ENCODE peak calls at places on chromosomes 11 and 22, in eight cellular contexts. One of them, this sample, is unnamed.

GRCh38 chr11:113991718-113992458 is 17.0 kb downstream of the HTR3A start:
- DNase-seq in tibial artery: no peak
- DNase-seq in left lung: no peak
- DNase-seq in BJ: no peak
- DNase-seq in AG09319: no peak
- DNase-seq in K562: no peak
- DNase-seq in fibroblast of lung: no peak
- DNase-seq in mesothelial cell of epicardium: no peak
- DNase-seq in this sample: no peak

GRCh38 chr11:34909955-34910354 is 6.2 kb downstream of the APIP start:
- DNase-seq in tibial artery: no peak
- DNase-seq in left lung: no peak
- DNase-seq in BJ: no peak
- DNase-seq in AG09319: no peak
- DNase-seq in K562: no peak
- DNase-seq in fibroblast of lung: no peak
- DNase-seq in mesothelial cell of epicardium: no peak
- DNase-seq in this sample: peak; percentile 81

GRCh38 chr11:24234822-24235508 is 261.9 kb upstream of the LUZP2 start:
- DNase-seq in tibial artery: no peak
- DNase-seq in left lung: peak; percentile 73
- DNase-seq in BJ: no peak
- DNase-seq in AG09319: no peak
- DNase-seq in K562: no peak
- DNase-seq in fibroblast of lung: peak; percentile 59
- DNase-seq in mesothelial cell of epicardium: no peak
- DNase-seq in this sample: no peak

GRCh38 chr11:85974126-85974525 is 94.8 kb downstream of the PICALM start:
- DNase-seq in tibial artery: no peak
- DNase-seq in left lung: no peak
- DNase-seq in BJ: no peak
- DNase-seq in AG09319: no peak
- DNase-seq in K562: no peak
- DNase-seq in fibroblast of lung: peak; percentile 20
- DNase-seq in mesothelial cell of epicardium: no peak
- DNase-seq in this sample: no peak

GRCh38 chr11:76347391-76347790 is 33.5 kb downstream of the THAP12 start:
- DNase-seq in tibial artery: no peak
- DNase-seq in left lung: no peak
- DNase-seq in BJ: no peak
- DNase-seq in AG09319: no peak
- DNase-seq in K562: no peak
- DNase-seq in fibroblast of lung: peak; percentile 44
- DNase-seq in mesothelial cell of epicardium: no peak
- DNase-seq in this sample: no peak

GRCh38 chr11:270451-271208 is 7.6 kb upstream of the NLRP6 start:
- DNase-seq in tibial artery: no peak
- DNase-seq in left lung: no peak
- DNase-seq in BJ: no peak
- DNase-seq in AG09319: no peak
- DNase-seq in K562: no peak
- DNase-seq in fibroblast of lung: no peak
- DNase-seq in mesothelial cell of epicardium: no peak
- DNase-seq in this sample: no peak

GRCh38 chr11:2466069-2466801 is 21.4 kb downstream of the KCNQ1 start:
- DNase-seq in tibial artery: no peak
- DNase-seq in left lung: no peak
- DNase-seq in BJ: no peak
- DNase-seq in AG09319: no peak
- DNase-seq in K562: no peak
- DNase-seq in fibroblast of lung: no peak
- DNase-seq in mesothelial cell of epicardium: no peak
- DNase-seq in this sample: no peak

GRCh38 chr11:101442171-101442570 is 141.6 kb downstream of the TRPC6 start:
- DNase-seq in tibial artery: no peak
- DNase-seq in left lung: no peak
- DNase-seq in BJ: peak; percentile 32
- DNase-seq in AG09319: no peak
- DNase-seq in K562: no peak
- DNase-seq in fibroblast of lung: peak; percentile 85
- DNase-seq in mesothelial cell of epicardium: no peak
- DNase-seq in this sample: no peak

GRCh38 chr11:3014314-3014938 is 22.3 kb upstream of the NAP1L4 start:
- DNase-seq in tibial artery: no peak
- DNase-seq in left lung: no peak
- DNase-seq in BJ: no peak
- DNase-seq in AG09319: no peak
- DNase-seq in K562: no peak
- DNase-seq in fibroblast of lung: no peak
- DNase-seq in mesothelial cell of epicardium: no peak
- DNase-seq in this sample: no peak

GRCh38 chr22:50735739-50736030 is 2.3 kb upstream of the ACR start:
- DNase-seq in tibial artery: no peak
- DNase-seq in left lung: no peak
- DNase-seq in BJ: no peak
- DNase-seq in AG09319: no peak
- DNase-seq in K562: no peak
- DNase-seq in fibroblast of lung: no peak
- DNase-seq in mesothelial cell of epicardium: no peak
- DNase-seq in this sample: no peak

GRCh38 chr11:772429-773390 is 4.6 kb downstream of the GATD1 start:
- DNase-seq in tibial artery: no peak
- DNase-seq in left lung: no peak
- DNase-seq in BJ: no peak
- DNase-seq in AG09319: no peak
- DNase-seq in K562: no peak
- DNase-seq in fibroblast of lung: no peak
- DNase-seq in mesothelial cell of epicardium: no peak
- DNase-seq in this sample: no peak

GRCh38 chr11:2795491-2795991 is 90.0 kb downstream of the CDKN1C start:
- DNase-seq in tibial artery: peak; percentile 16
- DNase-seq in left lung: peak; percentile 66
- DNase-seq in BJ: no peak
- DNase-seq in AG09319: no peak
- DNase-seq in K562: no peak
- DNase-seq in fibroblast of lung: no peak
- DNase-seq in mesothelial cell of epicardium: peak; percentile 31
- DNase-seq in this sample: no peak

GRCh38 chr11:2168286-2169000 is 3.2 kb downstream of the TH start:
- DNase-seq in tibial artery: no peak
- DNase-seq in left lung: no peak
- DNase-seq in BJ: no peak
- DNase-seq in AG09319: no peak
- DNase-seq in K562: no peak
- DNase-seq in fibroblast of lung: no peak
- DNase-seq in mesothelial cell of epicardium: no peak
- DNase-seq in this sample: no peak

GRCh38 chr22:29477919-29478318 is 2.1 kb upstream of the NEFH start:
- DNase-seq in tibial artery: no peak
- DNase-seq in left lung: no peak
- DNase-seq in BJ: no peak
- DNase-seq in AG09319: no peak
- DNase-seq in K562: peak; percentile 34
- DNase-seq in fibroblast of lung: no peak
- DNase-seq in mesothelial cell of epicardium: no peak
- DNase-seq in this sample: no peak

GRCh38 chr11:76674517-76675400 is 4.2 kb upstream of the LRRC32 start:
- DNase-seq in tibial artery: no peak
- DNase-seq in left lung: peak; percentile 22
- DNase-seq in BJ: no peak
- DNase-seq in AG09319: no peak
- DNase-seq in K562: no peak
- DNase-seq in fibroblast of lung: no peak
- DNase-seq in mesothelial cell of epicardium: no peak
- DNase-seq in this sample: no peak

GRCh38 chr11:64516226-64516625 is 74.8 kb upstream of the SLC22A12 start:
- DNase-seq in tibial artery: no peak
- DNase-seq in left lung: peak; percentile 10
- DNase-seq in BJ: no peak
- DNase-seq in AG09319: no peak
- DNase-seq in K562: peak; percentile 34
- DNase-seq in fibroblast of lung: no peak
- DNase-seq in mesothelial cell of epicardium: no peak
- DNase-seq in this sample: peak; percentile 32
- TF ChIP-seq CTCF in tibial artery: no peak
- TF ChIP-seq CTCF in left lung: no peak
- TF ChIP-seq CTCF in BJ: no peak
- TF ChIP-seq CTCF in AG09319: no peak
- TF ChIP-seq CTCF in K562: peak; percentile 57
- TF ChIP-seq CTCF in fibroblast of lung: no peak
- TF ChIP-seq CTCF in mesothelial cell of epicardium: no peak
- TF ChIP-seq CTCF in this sample: peak; percentile 28

GRCh38 chr22:20188567-20188877 is 37.7 kb upstream of the CCDC188 start:
- DNase-seq in tibial artery: no peak
- DNase-seq in left lung: no peak
- DNase-seq in BJ: no peak
- DNase-seq in AG09319: no peak
- DNase-seq in K562: no peak
- DNase-seq in fibroblast of lung: no peak
- DNase-seq in mesothelial cell of epicardium: no peak
- DNase-seq in this sample: no peak

GRCh38 chr22:20187777-20188566 is 37.1 kb upstream of the CCDC188 start:
- DNase-seq in tibial artery: no peak
- DNase-seq in left lung: no peak
- DNase-seq in BJ: no peak
- DNase-seq in AG09319: no peak
- DNase-seq in K562: no peak
- DNase-seq in fibroblast of lung: no peak
- DNase-seq in mesothelial cell of epicardium: no peak
- DNase-seq in this sample: no peak

GRCh38 chr22:20186183-20186870 is 35.5 kb upstream of the CCDC188 start:
- DNase-seq in tibial artery: no peak
- DNase-seq in left lung: no peak
- DNase-seq in BJ: no peak
- DNase-seq in AG09319: no peak
- DNase-seq in K562: peak; percentile 86
- DNase-seq in fibroblast of lung: no peak
- DNase-seq in mesothelial cell of epicardium: no peak
- DNase-seq in this sample: no peak

GRCh38 chr22:20185750-20186149 is 34.9 kb upstream of the CCDC188 start:
- DNase-seq in tibial artery: no peak
- DNase-seq in left lung: no peak
- DNase-seq in BJ: no peak
- DNase-seq in AG09319: no peak
- DNase-seq in K562: no peak
- DNase-seq in fibroblast of lung: no peak
- DNase-seq in mesothelial cell of epicardium: no peak
- DNase-seq in this sample: no peak

DNA sequence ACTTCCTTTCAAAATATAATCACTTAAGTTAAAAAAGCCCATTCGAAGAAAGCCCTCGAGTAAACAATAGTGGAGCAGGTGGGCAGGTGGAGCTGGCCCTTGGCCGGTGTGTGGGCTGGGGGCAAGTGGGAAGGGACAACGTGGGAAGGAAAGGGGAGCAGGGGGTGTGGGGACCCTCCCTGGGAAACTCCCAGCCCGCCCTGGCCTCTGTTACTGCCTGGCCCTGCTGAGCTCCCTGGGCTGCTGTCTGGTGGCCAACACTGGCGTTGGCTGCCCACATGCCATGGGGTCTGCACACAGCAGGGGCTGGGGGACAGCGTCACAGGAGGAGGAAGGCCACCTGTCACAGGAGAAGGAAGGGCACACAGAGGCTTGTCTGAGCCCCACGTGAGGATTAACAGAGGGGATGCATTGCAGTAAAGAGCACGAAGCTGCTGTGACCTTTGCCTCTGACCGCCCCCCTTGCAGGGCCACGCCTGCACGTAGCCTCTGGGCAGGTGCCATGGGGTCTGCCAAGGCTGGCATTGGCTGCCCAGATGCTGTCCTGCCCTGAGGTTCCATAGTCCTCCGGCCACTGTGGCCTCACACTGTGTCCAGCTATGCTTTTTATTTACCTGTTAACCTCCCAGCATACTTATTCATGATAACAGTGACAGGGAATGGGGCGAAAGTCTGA is 36.2 kb upstream of the CCDC188 start:
- DNase-seq in tibial artery: no peak
- DNase-seq in left lung: no peak
- DNase-seq in BJ: no peak
- DNase-seq in AG09319: no peak
- DNase-seq in K562: no peak
- DNase-seq in fibroblast of lung: no peak
- DNase-seq in mesothelial cell of epicardium: no peak
- DNase-seq in this sample: no peak
- TF ChIP-seq CTCF in tibial artery: no peak
- TF ChIP-seq CTCF in left lung: no peak
- TF ChIP-seq CTCF in BJ: no peak
- TF ChIP-seq CTCF in AG09319: no peak
- TF ChIP-seq CTCF in K562: no peak
- TF ChIP-seq CTCF in fibroblast of lung: no peak
- TF ChIP-seq CTCF in mesothelial cell of epicardium: no peak
- TF ChIP-seq CTCF in this sample: no peak

GRCh38 chr11:64829536-64830251 is 14.8 kb downstream of the CDC42BPG start:
- DNase-seq in tibial artery: no peak
- DNase-seq in left lung: no peak
- DNase-seq in BJ: no peak
- DNase-seq in AG09319: no peak
- DNase-seq in K562: no peak
- DNase-seq in fibroblast of lung: no peak
- DNase-seq in mesothelial cell of epicardium: no peak
- DNase-seq in this sample: no peak
- TF ChIP-seq CTCF in tibial artery: no peak
- TF ChIP-seq CTCF in left lung: no peak
- TF ChIP-seq CTCF in BJ: no peak
- TF ChIP-seq CTCF in AG09319: no peak
- TF ChIP-seq CTCF in K562: no peak
- TF ChIP-seq CTCF in fibroblast of lung: no peak
- TF ChIP-seq CTCF in mesothelial cell of epicardium: no peak
- TF ChIP-seq CTCF in this sample: no peak

GRCh38 chr11:47338396-47339241 is 13.9 kb downstream of the MYBPC3 start:
- DNase-seq in tibial artery: no peak
- DNase-seq in left lung: no peak
- DNase-seq in BJ: no peak
- DNase-seq in AG09319: no peak
- DNase-seq in K562: no peak
- DNase-seq in fibroblast of lung: no peak
- DNase-seq in mesothelial cell of epicardium: no peak
- DNase-seq in this sample: no peak
- TF ChIP-seq CTCF in tibial artery: no peak
- TF ChIP-seq CTCF in left lung: no peak
- TF ChIP-seq CTCF in BJ: no peak
- TF ChIP-seq CTCF in AG09319: no peak
- TF ChIP-seq CTCF in K562: no peak
- TF ChIP-seq CTCF in fibroblast of lung: no peak
- TF ChIP-seq CTCF in mesothelial cell of epicardium: no peak
- TF ChIP-seq CTCF in this sample: no peak

DNA sequence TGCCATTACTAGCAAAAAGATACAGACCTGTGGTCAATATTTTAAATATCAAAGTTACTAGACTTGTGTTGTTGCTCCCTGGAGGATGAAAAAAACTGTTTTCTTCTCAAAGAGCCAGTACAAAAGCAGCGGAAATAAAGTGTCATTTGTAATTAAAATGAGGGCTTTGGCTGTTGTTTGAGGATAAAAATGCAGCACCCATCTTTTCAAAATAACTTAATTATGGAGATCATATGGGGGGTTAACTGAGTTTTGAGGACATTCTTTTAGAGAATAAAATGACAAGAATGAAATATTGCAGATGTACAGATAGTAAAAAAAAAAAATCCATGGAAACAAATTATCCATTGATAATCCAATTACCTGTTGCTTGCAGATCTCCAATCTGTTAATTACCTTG is 1484.4 kb downstream of the LRRC4C start:
- DNase-seq in tibial artery: no peak
- DNase-seq in left lung: no peak
- DNase-seq in BJ: no peak
- DNase-seq in AG09319: no peak
- DNase-seq in K562: no peak
- DNase-seq in fibroblast of lung: no peak
- DNase-seq in mesothelial cell of epicardium: no peak
- DNase-seq in this sample: no peak
- TF ChIP-seq CTCF in tibial artery: no peak
- TF ChIP-seq CTCF in left lung: no peak
- TF ChIP-seq CTCF in BJ: no peak
- TF ChIP-seq CTCF in AG09319: no peak
- TF ChIP-seq CTCF in K562: no peak
- TF ChIP-seq CTCF in fibroblast of lung: no peak
- TF ChIP-seq CTCF in mesothelial cell of epicardium: no peak
- TF ChIP-seq CTCF in this sample: no peak